ENCODE peak calls at places on chromosomes 13 and 19, in four cellular contexts. T is WTC11, P is GM12878, R is K562. Z is an unnamed sample.
A peak's percentile ranks its signal among the peaks of the same experiment; 100 is the strongest.

GRCh38 chr19:17109962-17110598 is 34.5 kb downstream of the MYO9B start:
- DNase-seq in T (no peak), P (peak; percentile 72), R (no peak), Z (no peak)

GRCh38 chr19:50909240-50910070 is 1.7 kb downstream of the KLK4 start:
- DNase-seq in T (peak; percentile 100), P (no peak), R (peak; percentile 99), Z (peak; percentile 13)

GRCh38 chr19:12801466-12802266 is at the start of the genes PRDX2 and THSD8:
- DNase-seq in T (peak; percentile 82), P (no peak), R (peak; percentile 88), Z (peak; percentile 53)

GRCh38 chr19:4929186-4929585 is 19.9 kb downstream of the UHRF1 start:
- DNase-seq in T (no peak), P (no peak), R (no peak), Z (no peak)

GRCh38 chr13:43124495-43124894 is 101.1 kb downstream of the DNAJC15 start:
- DNase-seq in T (no peak), P (no peak), R (no peak), Z (no peak)

GRCh38 chr19:17560205-17560595 is 4.8 kb downstream of the COLGALT1 start:
- DNase-seq in T (no peak), P (no peak), R (no peak), Z (no peak)

GRCh38 chr19:51607920-51608562 is 22.2 kb downstream of the SIGLEC5 start:
- DNase-seq in T (peak; percentile 98), P (no peak), R (peak; percentile 87), Z (peak; percentile 60)

GRCh38 chr13:100815476-100816046 is 141.0 kb upstream of the TMTC4 start:
- DNase-seq in T (no peak), P (no peak), R (no peak), Z (no peak)

GRCh38 chr19:43467730-43468129 is 2.3 kb upstream of the LYPD3 start:
- DNase-seq in T (no peak), P (no peak), R (no peak), Z (peak; percentile 18)

GRCh38 chr13:78999494-78999893 is 340.5 kb upstream of the OBI1 start:
- DNase-seq in T (no peak), P (no peak), R (no peak), Z (no peak)

GRCh38 chr13:51525567-51526165 is 58.6 kb upstream of the WDFY2 start:
- DNase-seq in T (no peak), P (no peak), R (no peak), Z (no peak)

GRCh38 chr13:25752957-25753540 is 298.8 kb downstream of the SHISA2 start:
- DNase-seq in T (no peak), P (no peak), R (no peak), Z (no peak)

GRCh38 chr13:72726721-72727416 is 560 bp downstream of the MZT1 start:
- DNase-seq in T (peak; percentile 60), P (no peak), R (peak; percentile 51), Z (peak; percentile 36)

GRCh38 chr13:80572867-80573266 is 231.9 kb upstream of the SPRY2 start:
- DNase-seq in T (no peak), P (no peak), R (no peak), Z (no peak)

GRCh38 chr13:110304256-110304655 is 2.7 kb downstream of the COL4A1 start:
- DNase-seq in T (no peak), P (no peak), R (no peak), Z (no peak)

GRCh38 chr19:10767726-10768125 is 49.8 kb downstream of the DNM2 start:
- DNase-seq in T (no peak), P (no peak), R (no peak), Z (no peak)

GRCh38 chr19:18422530-18423191 is 3.5 kb downstream of the SSBP4 start:
- DNase-seq in T (no peak), P (no peak), R (no peak), Z (no peak)

GRCh38 chr19:10508707-10509106 is 5.6 kb upstream of the KEAP1 start:
- DNase-seq in T (no peak), P (no peak), R (no peak), Z (no peak)

GRCh38 chr19:34432797-34433196 is 4.6 kb downstream of the UBA2 start:
- DNase-seq in T (no peak), P (no peak), R (no peak), Z (no peak)

GRCh38 chr13:105634059-105634458 is 901.4 kb downstream of the EFNB2 start:
- DNase-seq in T (no peak), P (no peak), R (no peak), Z (no peak)

GRCh38 chr19:38079926-38080380 is 144.1 kb downstream of the DPF1 start:
- DNase-seq in T (no peak), P (peak; percentile 77), R (no peak), Z (peak; percentile 68)

GRCh38 chr13:25489238-25489637 is 117.5 kb downstream of the ATP8A2 start:
- DNase-seq in T (no peak), P (no peak), R (no peak), Z (no peak)

GRCh38 chr13:46751811-46752635 is 44.9 kb downstream of the ESD start:
- DNase-seq in T (no peak), P (peak; percentile 45), R (no peak), Z (no peak)

GRCh38 chr19:18321729-18322091 is 1.2 kb downstream of the LSM4 start:
- DNase-seq in T (no peak), P (no peak), R (no peak), Z (no peak)

GRCh38 chr19:16435238-16435911 is 36.4 kb downstream of the EPS15L1 start:
- DNase-seq in T (no peak), P (no peak), R (no peak), Z (no peak)

GRCh38 chr13:108034909-108035308 is 180.4 kb downstream of the LIG4 start:
- DNase-seq in T (no peak), P (no peak), R (no peak), Z (no peak)

GRCh38 chr13:39688278-39688677 is 32.8 kb downstream of the COG6 start:
- DNase-seq in T (no peak), P (no peak), R (no peak), Z (no peak)

GRCh38 chr13:36420437-36420891 is 11.8 kb upstream of the CCNA1 start:
- DNase-seq in T (peak; percentile 79), P (peak; percentile 25), R (peak; percentile 57), Z (peak; percentile 61)

GRCh38 chr19:33416307-33417215 is 43.1 kb downstream of the CEBPG start:
- DNase-seq in T (peak; percentile 87), P (no peak), R (peak; percentile 88), Z (peak; percentile 44)

GRCh38 chr19:41861098-41861768 is 1.2 kb downstream of the RPS19 start:
- DNase-seq in T (no peak), P (no peak), R (no peak), Z (no peak)
- TF ChIP-seq TCF7 in T (no peak), P (no peak), R (no peak), Z (no peak)

DNA sequence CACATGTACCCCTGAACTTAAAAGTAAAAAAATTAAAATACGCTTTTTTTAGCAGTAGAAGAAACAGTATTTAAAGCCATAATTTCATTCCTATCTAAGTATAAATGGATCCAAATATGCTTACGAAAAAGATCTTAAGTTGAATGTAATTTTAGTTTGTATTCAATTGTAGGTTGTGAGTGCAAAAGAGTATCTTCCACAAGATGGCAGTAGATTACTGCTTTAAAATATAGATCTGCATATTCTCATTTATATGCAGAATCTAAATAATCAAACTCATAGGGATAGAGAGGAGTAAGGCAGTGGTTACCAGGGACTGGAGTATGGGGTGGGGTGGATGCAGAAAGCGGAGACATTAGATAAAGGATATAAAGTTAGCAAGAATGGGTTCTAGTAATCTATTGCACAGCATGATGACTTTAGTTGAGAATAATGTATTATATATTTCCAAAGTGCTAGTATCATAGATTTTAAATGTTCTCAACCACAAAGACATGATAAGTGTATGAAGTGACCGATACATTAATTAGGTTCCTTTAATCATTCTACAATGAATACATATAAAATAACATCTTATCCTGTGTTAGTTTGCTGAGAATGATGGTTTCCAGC is 14.2 kb downstream of the OR7A17 start:
- DNase-seq in T (no peak), P (peak; percentile 2), R (peak; percentile 29), Z (no peak)
- TF ChIP-seq TCF7 in T (no peak), P (no peak), R (no peak), Z (no peak)

DNA sequence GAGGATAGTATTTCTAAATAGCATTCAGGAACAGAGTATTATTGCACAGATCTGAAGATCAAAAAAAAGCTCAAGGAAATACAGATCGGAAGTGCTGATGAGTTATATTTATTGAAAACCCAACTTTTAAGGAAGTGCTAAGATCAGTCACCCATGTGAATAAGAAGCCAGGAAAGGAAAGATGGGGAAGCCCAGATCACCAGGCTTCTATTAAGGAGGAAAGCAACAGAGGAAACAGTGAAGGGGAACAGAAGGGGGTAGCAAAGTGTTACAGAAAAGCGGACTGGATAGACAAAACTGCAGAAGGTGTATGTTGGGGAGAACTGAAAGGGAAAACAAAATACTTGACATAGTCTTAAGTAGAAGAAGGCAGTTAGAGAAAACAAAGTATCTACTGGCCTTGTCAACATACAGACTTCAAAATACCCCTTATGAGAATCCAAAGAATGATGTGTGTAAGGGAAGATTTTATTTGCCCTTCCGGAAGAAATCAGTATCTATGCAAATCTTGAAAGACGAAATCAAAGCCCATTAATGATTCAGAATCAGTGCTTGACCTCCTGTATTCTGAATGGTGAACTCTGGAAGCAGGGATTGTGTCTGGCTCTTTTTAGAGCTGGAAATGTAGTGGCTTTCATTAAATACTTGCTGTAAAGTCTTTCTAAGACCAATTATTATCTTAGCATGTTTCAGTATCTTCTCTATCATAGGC is 12.1 kb downstream of the UFM1 start:
- DNase-seq in T (no peak), P (no peak), R (no peak), Z (no peak)
- TF ChIP-seq TCF7 in T (no peak), P (no peak), R (no peak), Z (no peak)

GRCh38 chr13:98987275-98987674 is 9.4 kb upstream of the DOCK9 start:
- DNase-seq in T (no peak), P (no peak), R (no peak), Z (no peak)
- TF ChIP-seq TCF7 in T (no peak), P (no peak), R (no peak), Z (no peak)

GRCh38 chr13:31890946-31891345 is 140.6 kb upstream of the FRY start:
- DNase-seq in T (no peak), P (no peak), R (no peak), Z (no peak)
- TF ChIP-seq TCF7 in T (no peak), P (no peak), R (no peak), Z (no peak)

DNA sequence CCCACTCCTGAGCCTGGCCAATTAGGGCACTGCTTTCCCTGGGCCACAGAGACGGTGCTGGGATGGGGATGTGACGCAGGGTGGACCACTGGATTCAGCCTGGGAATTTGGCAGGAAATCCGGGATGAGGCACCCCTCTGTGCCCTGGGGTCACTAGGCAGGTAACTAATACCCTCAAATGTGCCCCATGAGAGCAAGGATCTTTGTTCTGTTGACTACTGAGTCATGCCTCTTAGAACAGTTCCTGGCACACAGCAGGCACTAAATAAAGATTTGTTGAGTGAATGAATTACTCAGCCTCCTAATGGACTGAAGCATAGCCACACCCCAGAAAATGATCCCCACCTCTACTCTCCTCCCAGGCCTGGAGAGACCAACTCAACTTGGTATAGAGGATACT is 15.9 kb downstream of the OPA3 start:
- DNase-seq in T (no peak), P (no peak), R (peak; percentile 2), Z (no peak)
- TF ChIP-seq TCF7 in T (no peak), P (no peak), R (no peak), Z (no peak)

GRCh38 chr13:113822266-113822665 is 41.6 kb downstream of the GAS6 start:
- DNase-seq in T (no peak), P (no peak), R (no peak), Z (no peak)
- TF ChIP-seq TCF7 in T (no peak), P (no peak), R (no peak), Z (no peak)

GRCh38 chr13:113848431-113849260 is 15.2 kb downstream of the GAS6 start:
- DNase-seq in T (no peak), P (no peak), R (no peak), Z (no peak)
- TF ChIP-seq TCF7 in T (no peak), P (no peak), R (no peak), Z (no peak)